ENCODE peak calls at places on chromosomes 5 and 9, in ten cellular contexts. O is T-helper 2 cell; G is T-cell; B is HCT116; D is T-helper 17 cell; H is lung; Z is GM23338; C is M059J; U is Jurkat, Clone E6-1; Q is keratinocyte. R is an unnamed sample.

GRCh38 chr5:72082048-72082447 is 25.2 kb upstream of the MAP1B start:
- DNase-seq in Z (no peak), C (no peak), Q (no peak), H (no peak), G (no peak), D (no peak), O (no peak), B (no peak), U (no peak), R (no peak)

GRCh38 chr5:34609951-34610431 is 46.1 kb upstream of the RAI14 start:
- DNase-seq in O (no peak), H (no peak), G (no peak), D (no peak), C (peak), B (no peak), Z (peak), Q (no peak), U (no peak), R (peak)

GRCh38 chr9:38079410-38080105 is 10.5 kb upstream of the SHB start:
- DNase-seq in U (no peak), Z (no peak), B (no peak), Q (no peak), H (peak), C (peak), G (no peak), O (no peak), D (no peak), R (peak)

GRCh38 chr9:114005371-114006154 is 72.5 kb downstream of the AMBP start:
- DNase-seq in D (no peak), O (no peak), G (no peak), C (no peak), Z (no peak), H (peak), Q (no peak), B (no peak), U (no peak), R (no peak)

GRCh38 chr9:4290427-4290837 is 9.4 kb downstream of the GLIS3 start:
- DNase-seq in G (no peak), Z (no peak), B (no peak), O (no peak), H (no peak), D (no peak), U (no peak), C (peak), Q (no peak), R (no peak)

GRCh38 chr9:128007566-128008138 is 26.9 kb upstream of the EEIG1 start:
- DNase-seq in Z (no peak), B (peak), C (peak), O (peak), G (peak), H (peak), U (peak), Q (no peak), D (peak), R (peak)

GRCh38 chr9:13805566-13805965 is 508.4 kb downstream of the NFIB start:
- DNase-seq in B (no peak), C (no peak), H (no peak), Q (no peak), D (no peak), O (no peak), G (no peak), U (no peak), Z (no peak), R (no peak)

GRCh38 chr9:136623016-136623848 is 39.5 kb upstream of the EGFL7 start:
- DNase-seq in U (no peak), D (no peak), C (no peak), B (no peak), Q (no peak), O (no peak), G (no peak), H (no peak), Z (no peak), R (no peak)

GRCh38 chr9:93198839-93199625 is 15.1 kb downstream of the WNK2 start:
- DNase-seq in C (no peak), H (no peak), B (no peak), U (no peak), O (no peak), D (no peak), Q (no peak), Z (no peak), G (no peak), R (no peak)

R was measured in A172.